ENCODE peak calls at places on chromosomes 11 and 22, in six cellular contexts. P is IMR-90; S is CD4-positive, CD25-positive, alpha-beta regulatory T cell; L is effector memory CD4-positive, alpha-beta T cell; X is breast epithelium; T is stomach. N is an unnamed sample.

GRCh38 chr11:15034687-15035267 is 38.6 kb upstream of the CALCB start:
- DNase-seq in P (no peak), S (no peak), L (no peak), X (no peak), T (no peak), N (no peak)

GRCh38 chr22:37448521-37449150 is 21.4 kb upstream of the ELFN2 start:
- DNase-seq in P (no peak), S (no peak), L (no peak), X (no peak), T (no peak), N (no peak)

GRCh38 chr11:2521681-2522630 is 77.1 kb downstream of the KCNQ1 start:
- DNase-seq in P (no peak), S (no peak), L (no peak), X (peak), T (peak), N (no peak)

GRCh38 chr11:46291441-46292143 is 14.1 kb downstream of the CREB3L1 start:
- DNase-seq in P (peak), S (no peak), L (no peak), X (no peak), T (peak), N (no peak)

GRCh38 chr11:93730108-93731107 is 10.9 kb downstream of the TAF1D start:
- DNase-seq in P (no peak), S (no peak), L (no peak), X (no peak), T (no peak), N (no peak)

GRCh38 chr11:67269401-67270255 is 3.4 kb downstream of the GRK2 start:
- DNase-seq in P (no peak), S (no peak), L (no peak), X (no peak), T (peak), N (no peak)

GRCh38 chr11:128291835-128292234 is 295.5 kb downstream of the ETS1 start:
- DNase-seq in P (no peak), S (peak), L (peak), X (no peak), T (peak), N (no peak)

GRCh38 chr11:69536406-69536805 is 54.9 kb downstream of the LINC01488 start:
- DNase-seq in P (no peak), S (no peak), L (no peak), X (no peak), T (no peak), N (no peak)

GRCh38 chr11:50169634-50170033 is 137.0 kb downstream of the OR4C45 start:
- DNase-seq in P (no peak), S (no peak), L (no peak), X (no peak), T (no peak), N (no peak)

GRCh38 chr11:107457205-107457557 is 444 bp downstream of the CWF19L2 start:
- DNase-seq in P (peak), S (no peak), L (no peak), X (no peak), T (no peak), N (no peak)

GRCh38 chr22:36460202-36460601 is 21.2 kb downstream of the TXN2 start:
- DNase-seq in P (no peak), S (no peak), L (no peak), X (no peak), T (no peak), N (no peak)

GRCh38 chr11:94602430-94603372 is 35.5 kb downstream of the PIWIL4 start:
- DNase-seq in P (peak), S (no peak), L (no peak), X (no peak), T (peak), N (no peak)

DNA sequence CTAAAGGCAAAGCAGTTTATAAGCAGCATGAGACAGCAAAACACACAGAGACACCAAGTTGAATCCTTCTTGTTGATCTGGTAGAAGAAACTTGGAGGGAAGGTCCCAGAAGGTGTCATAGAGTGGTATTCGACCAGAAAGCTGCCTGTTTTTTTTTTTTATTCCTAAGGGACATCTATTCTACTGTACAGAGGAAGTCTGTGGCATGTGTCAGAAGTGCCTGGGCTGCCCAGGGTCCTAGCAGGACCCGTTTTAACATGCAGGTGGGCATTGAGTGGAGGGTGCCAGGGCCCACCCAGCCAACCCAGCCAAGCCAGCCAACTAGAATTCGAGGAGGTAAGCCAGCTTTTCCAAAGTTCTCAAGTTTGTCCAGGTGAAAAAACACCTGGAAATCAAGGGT is 68.0 kb upstream of the ATXN10 start:
- DNase-seq in P (no peak), S (no peak), L (no peak), X (no peak), T (no peak), N (no peak)
- H3K27ac ChIP-seq in P (no peak), S (no peak), L (no peak), X (peak), T (no peak), N (no peak)

GRCh38 chr22:29028468-29028867 is 33.2 kb downstream of the C22orf31 start:
- DNase-seq in P (no peak), S (no peak), L (no peak), X (no peak), T (no peak), N (no peak)

GRCh38 chr22:29030016-29030617 is 31.5 kb downstream of the C22orf31 start:
- DNase-seq in P (no peak), S (no peak), L (no peak), X (no peak), T (peak), N (no peak)

GRCh38 chr22:29030618-29031235 is 30.9 kb downstream of the C22orf31 start:
- DNase-seq in P (peak), S (no peak), L (no peak), X (peak), T (peak), N (peak)

GRCh38 chr22:29031236-29031982 is 30.2 kb downstream of the C22orf31 start:
- DNase-seq in P (peak), S (no peak), L (no peak), X (peak), T (peak), N (no peak)

GRCh38 chr22:29029202-29030000 is 32.2 kb downstream of the C22orf31 start:
- DNase-seq in P (no peak), S (no peak), L (no peak), X (no peak), T (no peak), N (no peak)
- H3K27ac ChIP-seq in P (no peak), S (no peak), L (no peak), X (no peak), T (peak), N (peak)

GRCh38 chr11:64396079-64396591 is 37.2 kb downstream of the RPS6KA4 start:
- DNase-seq in P (no peak), S (no peak), L (no peak), X (no peak), T (no peak), N (no peak)

GRCh38 chr11:64400096-64400495 is 41.1 kb downstream of the RPS6KA4 start:
- DNase-seq in P (no peak), S (no peak), L (no peak), X (no peak), T (peak), N (no peak)

GRCh38 chr11:64395545-64396078 is 36.6 kb downstream of the RPS6KA4 start:
- DNase-seq in P (no peak), S (no peak), L (no peak), X (no peak), T (no peak), N (no peak)

GRCh38 chr11:64401775-64402174 is 42.8 kb downstream of the RPS6KA4 start:
- DNase-seq in P (no peak), S (no peak), L (no peak), X (no peak), T (no peak), N (no peak)

GRCh38 chr11:64400667-64401066 is 41.7 kb downstream of the RPS6KA4 start:
- DNase-seq in P (no peak), S (no peak), L (no peak), X (no peak), T (peak), N (no peak)
- H3K27ac ChIP-seq in P (no peak), S (no peak), L (no peak), X (no peak), T (no peak), N (no peak)

DNA sequence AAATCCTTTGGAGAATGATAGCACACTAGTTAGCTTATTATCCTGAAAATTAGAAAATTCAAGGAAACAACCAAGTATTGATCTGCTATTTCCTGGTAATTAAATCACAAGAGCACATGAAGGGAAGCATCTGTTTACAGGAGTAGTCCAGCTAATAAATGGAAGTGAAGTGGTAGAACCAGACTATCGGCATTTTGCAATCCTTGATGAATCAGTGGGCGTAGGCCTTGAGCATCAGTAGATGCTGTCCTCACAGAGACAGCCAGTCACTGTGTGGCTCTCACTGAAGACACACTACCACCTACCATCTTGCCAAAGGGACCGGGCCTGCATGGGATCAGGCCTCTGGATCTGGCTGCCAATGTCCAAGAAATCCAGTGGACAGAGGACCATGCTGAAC is 69.8 kb downstream of the FBLN1 start:
- DNase-seq in P (no peak), S (no peak), L (no peak), X (no peak), T (no peak), N (no peak)
- H3K27ac ChIP-seq in P (no peak), S (no peak), L (no peak), X (no peak), T (no peak), N (no peak)

GRCh38 chr11:13332124-13332523 is 54.5 kb downstream of the BMAL1 start:
- DNase-seq in P (no peak), S (no peak), L (no peak), X (no peak), T (no peak), N (no peak)

GRCh38 chr11:13328276-13328675 is 50.7 kb downstream of the BMAL1 start:
- DNase-seq in P (no peak), S (no peak), L (no peak), X (no peak), T (no peak), N (no peak)

GRCh38 chr11:13327421-13327820 is 49.8 kb downstream of the BMAL1 start:
- DNase-seq in P (no peak), S (no peak), L (no peak), X (no peak), T (no peak), N (no peak)

GRCh38 chr11:13333456-13333957 is 55.9 kb downstream of the BMAL1 start:
- DNase-seq in P (no peak), S (no peak), L (no peak), X (peak), T (peak), N (no peak)

DNA sequence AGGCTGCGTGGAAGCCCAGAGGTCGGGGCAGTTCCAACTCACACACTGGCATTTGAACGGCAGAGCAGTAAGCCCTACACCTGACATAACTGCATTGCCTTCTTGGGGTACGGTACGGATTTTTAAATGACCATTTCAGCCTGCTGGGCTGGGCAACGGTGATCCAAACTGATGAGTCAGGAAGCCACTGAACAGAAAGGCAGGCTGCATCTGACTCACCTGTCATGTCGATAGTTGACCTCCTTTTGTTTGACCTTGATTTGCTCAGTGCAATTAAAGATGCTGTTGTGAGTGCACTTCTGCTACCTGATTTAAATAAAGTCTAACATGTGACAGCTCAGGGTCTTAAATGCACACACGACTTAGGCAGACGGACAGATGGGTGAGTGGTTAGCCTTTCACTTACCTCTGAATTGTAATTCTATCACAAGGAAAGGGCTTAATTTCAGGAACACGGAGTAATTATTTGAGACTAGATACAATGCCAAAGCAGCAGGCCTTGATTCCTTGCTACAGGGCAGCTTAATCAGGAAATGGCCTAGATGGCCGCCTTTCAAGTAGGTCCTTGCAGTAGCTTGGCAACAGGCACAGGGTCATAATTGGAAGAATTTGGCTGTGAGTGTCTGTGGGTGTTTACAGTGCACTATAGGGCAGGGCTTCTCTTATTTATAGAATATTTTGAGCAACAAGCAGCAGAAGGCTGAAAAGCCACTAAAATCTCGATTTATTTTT is 52.2 kb downstream of the BMAL1 start:
- DNase-seq in P (peak), S (no peak), L (no peak), X (no peak), T (peak), N (no peak)
- H3K27ac ChIP-seq in P (no peak), S (no peak), L (no peak), X (peak), T (no peak), N (no peak)

GRCh38 chr11:59556883-59557205 is 45.5 kb downstream of the OR4D9 start:
- DNase-seq in P (no peak), S (no peak), L (no peak), X (no peak), T (no peak), N (no peak)
- H3K27ac ChIP-seq in P (peak), S (no peak), L (no peak), X (no peak), T (peak), N (no peak)

GRCh38 chr11:60680455-60681119 is 18.8 kb upstream of the MS4A8 start:
- DNase-seq in P (no peak), S (no peak), L (no peak), X (no peak), T (no peak), N (no peak)

GRCh38 chr11:60679879-60680278 is 19.5 kb upstream of the MS4A8 start:
- DNase-seq in P (no peak), S (no peak), L (no peak), X (no peak), T (no peak), N (no peak)
- H3K27ac ChIP-seq in P (no peak), S (no peak), L (no peak), X (no peak), T (no peak), N (no peak)